ENCODE peak calls at places on chromosomes 16 and 17, in nine cellular contexts. V is breast epithelium; L is caudate nucleus; Y is neuronal stem cell; D is CD4-positive, alpha-beta T cell; E is thoracic aorta; T is mammary epithelial cell; P is transverse colon; W is cardiac muscle cell. H is an unnamed sample.

GRCh38 chr17:80996422-80997305 is 5.0 kb downstream of the CHMP6 start:
- DNase-seq in V (no peak), L (no peak), Y (no peak), D (no peak), E (peak; percentile 1), T (no peak), P (no peak), W (no peak), H (peak; percentile 63)

GRCh38 chr17:80512233-80512632 is 32.4 kb upstream of the RPTOR start:
- DNase-seq in V (no peak), L (no peak), Y (no peak), D (no peak), E (no peak), T (no peak), P (no peak), W (no peak), H (no peak)

GRCh38 chr17:83058478-83059167 is 20.8 kb upstream of the METRNL start:
- DNase-seq in V (no peak), L (no peak), Y (no peak), D (no peak), E (peak; percentile 0), T (no peak), P (no peak), W (no peak), H (peak; percentile 73)

GRCh38 chr17:49565948-49566491 is 9.7 kb upstream of the NXPH3 start:
- DNase-seq in V (peak; percentile 92), L (peak; percentile 9), Y (no peak), D (no peak), E (peak; percentile 77), T (peak; percentile 38), P (peak; percentile 70), W (peak; percentile 74), H (peak; percentile 58)

GRCh38 chr16:35188288-35189155 is 1729.1 kb downstream of the TP53TG3F start:
- DNase-seq in V (no peak), L (no peak), Y (no peak), D (no peak), E (no peak), T (no peak), P (no peak), W (no peak), H (no peak)

GRCh38 chr16:11597737-11598136 is 11.0 kb upstream of the LITAF start:
- DNase-seq in V (no peak), L (no peak), Y (no peak), D (no peak), E (no peak), T (no peak), P (no peak), W (peak; percentile 37), H (peak; percentile 62)

GRCh38 chr17:44557653-44558285 is 485 bp downstream of the FZD2 start:
- DNase-seq in V (no peak), L (no peak), Y (no peak), D (peak; percentile 11), E (no peak), T (peak; percentile 39), P (peak; percentile 33), W (peak; percentile 67), H (peak; percentile 79)

GRCh38 chr17:77481476-77482374 is 341.0 kb downstream of the SEC14L1 start:
- DNase-seq in V (no peak), L (no peak), Y (no peak), D (no peak), E (no peak), T (no peak), P (no peak), W (no peak), H (no peak)

GRCh38 chr17:40366861-40367518 is 2.5 kb upstream of the GJD3 start:
- DNase-seq in V (no peak), L (no peak), Y (no peak), D (no peak), E (no peak), T (no peak), P (no peak), W (no peak), H (peak; percentile 58)

GRCh38 chr16:31513884-31514283 is 5.7 kb upstream of the RUSF1 start:
- DNase-seq in V (no peak), L (no peak), Y (no peak), D (no peak), E (no peak), T (no peak), P (no peak), W (no peak), H (no peak)

GRCh38 chr17:69722518-69722917 is 308.0 kb downstream of the MAP2K6 start:
- DNase-seq in V (no peak), L (no peak), Y (no peak), D (no peak), E (no peak), T (no peak), P (no peak), W (no peak), H (no peak)

GRCh38 chr16:57873218-57873617 is 70.9 kb upstream of the KIFC3 start:
- DNase-seq in V (no peak), L (no peak), Y (no peak), D (no peak), E (no peak), T (no peak), P (no peak), W (no peak), H (peak; percentile 16)

GRCh38 chr17:57210224-57210553 is 46.1 kb upstream of the MSI2 start:
- DNase-seq in V (no peak), L (no peak), Y (no peak), D (no peak), E (no peak), T (peak; percentile 89), P (no peak), W (no peak), H (no peak)

GRCh38 chr16:67431077-67431804 is at the start of gene HSD11B2:
- DNase-seq in V (peak; percentile 41), L (peak; percentile 49), Y (peak; percentile 48), D (peak; percentile 10), E (no peak), T (peak; percentile 59), P (no peak), W (peak; percentile 52), H (peak; percentile 85)

GRCh38 chr17:15406081-15406480 is 61.3 kb downstream of the CDRT4 start:
- DNase-seq in V (no peak), L (no peak), Y (no peak), D (no peak), E (no peak), T (no peak), P (no peak), W (peak; percentile 40), H (no peak)

GRCh38 chr16:18932243-18932997 is 6.2 kb upstream of the SMG1 start:
- DNase-seq in V (no peak), L (no peak), Y (peak; percentile 21), D (no peak), E (peak; percentile 9), T (peak; percentile 35), P (no peak), W (peak; percentile 30), H (no peak)

GRCh38 chr16:67652578-67653130 is 7.4 kb downstream of the ACD start:
- DNase-seq in V (no peak), L (no peak), Y (peak; percentile 63), D (no peak), E (no peak), T (peak; percentile 39), P (no peak), W (peak; percentile 8), H (no peak)

GRCh38 chr17:31787857-31788570 is 71.0 kb downstream of the COPRS start:
- DNase-seq in V (peak; percentile 54), L (no peak), Y (no peak), D (no peak), E (peak; percentile 57), T (peak; percentile 98), P (peak; percentile 39), W (peak; percentile 90), H (no peak)

GRCh38 chr17:63434951-63435571 is 11.0 kb downstream of the CYB561 start:
- DNase-seq in V (peak; percentile 77), L (peak; percentile 40), Y (no peak), D (peak; percentile 51), E (peak; percentile 45), T (peak; percentile 76), P (peak; percentile 83), W (peak; percentile 47), H (no peak)
- H3K27ac ChIP-seq in V (peak overlapping the region; percentile 82), L (peak overlapping the region; percentile 26), Y (no peak overlapping the region), D (no peak overlapping the region), E (no peak overlapping the region), T (no peak overlapping the region), P (peak overlapping the region; percentile 77), W (no peak overlapping the region), H (no peak overlapping the region)

DNA sequence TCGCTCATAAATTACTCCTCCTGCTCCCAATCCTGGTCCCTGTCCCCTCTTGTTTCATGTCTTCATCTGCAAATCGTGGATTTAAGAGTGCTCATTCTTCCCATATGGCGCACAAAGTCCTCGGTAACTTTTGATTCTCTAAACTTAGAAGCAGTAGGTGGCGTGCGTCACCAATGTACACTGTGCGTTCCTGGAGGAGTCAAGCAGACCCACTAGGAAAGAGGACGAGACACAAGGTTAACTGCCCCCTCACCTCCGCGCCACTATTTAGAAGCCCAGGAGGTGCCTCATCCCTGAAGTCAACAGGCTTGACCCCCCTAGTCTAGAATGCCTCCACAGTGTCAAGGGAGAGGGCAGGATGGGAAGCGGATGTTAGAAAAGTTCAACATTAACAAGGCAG is 2.9 kb downstream of the SLC13A5 start:
- DNase-seq in V (no peak), L (no peak), Y (no peak), D (no peak), E (no peak), T (no peak), P (no peak), W (no peak), H (no peak)
- H3K27ac ChIP-seq in V (no peak overlapping the region), L (no peak overlapping the region), Y (no peak overlapping the region), D (no peak overlapping the region), E (no peak overlapping the region), T (no peak overlapping the region), P (no peak overlapping the region), W (no peak overlapping the region), H (no peak overlapping the region)

DNA sequence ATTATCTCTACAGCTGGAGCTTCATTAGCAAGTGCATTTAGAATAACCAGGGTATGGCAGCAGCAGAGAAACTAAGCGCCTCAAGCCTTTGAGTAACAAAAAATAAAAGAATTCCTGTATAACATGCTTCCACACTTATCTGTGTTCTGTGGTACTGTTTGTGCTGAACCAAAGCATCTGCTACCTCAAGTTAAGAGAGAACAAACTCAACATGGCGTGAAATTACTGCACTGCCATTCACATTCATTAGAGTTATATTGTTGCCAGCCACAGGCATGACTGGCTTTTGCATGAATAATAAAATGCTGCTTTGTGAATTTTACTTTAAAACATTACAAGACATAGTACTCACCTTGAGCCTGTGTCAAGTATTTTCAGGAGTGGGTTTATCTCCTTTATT is 76.6 kb downstream of the NLK start:
- DNase-seq in V (no peak), L (no peak), Y (no peak), D (no peak), E (no peak), T (no peak), P (no peak), W (no peak), H (no peak)
- H3K27ac ChIP-seq in V (no peak overlapping the region), L (no peak overlapping the region), Y (no peak overlapping the region), D (no peak overlapping the region), E (no peak overlapping the region), T (no peak overlapping the region), P (no peak overlapping the region), W (no peak overlapping the region), H (no peak overlapping the region)

DNA sequence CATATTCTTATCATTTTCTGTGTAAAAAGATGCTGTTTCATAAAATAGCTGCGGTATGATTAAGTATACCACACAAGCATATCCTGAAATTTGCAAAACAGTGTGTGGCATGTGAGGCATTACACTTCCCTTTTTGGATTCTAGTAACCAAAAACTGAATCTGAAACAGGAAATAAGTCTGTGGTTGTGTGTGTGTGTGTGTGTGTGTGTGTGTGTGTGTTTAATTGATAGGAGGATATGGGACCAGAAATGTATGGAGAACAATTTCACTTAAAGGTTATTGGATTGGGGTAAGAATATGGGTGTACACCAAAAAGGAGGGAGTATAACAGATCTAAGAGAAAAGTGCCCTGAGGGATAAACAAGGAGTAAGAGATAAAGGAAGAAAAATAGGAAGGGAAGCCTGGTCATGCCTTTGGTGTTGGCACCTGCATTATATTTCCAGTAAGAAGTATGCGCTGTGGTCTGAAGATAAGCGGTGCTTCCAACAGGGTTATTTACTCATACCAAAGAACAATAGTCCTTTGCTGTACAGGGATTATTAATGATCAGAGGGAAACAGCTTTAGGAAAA is 4.0 kb downstream of the LYRM1 start:
- DNase-seq in V (no peak), L (no peak), Y (no peak), D (no peak), E (no peak), T (peak; percentile 83), P (no peak), W (peak; percentile 88), H (no peak)
- H3K27ac ChIP-seq in V (peak overlapping the region; percentile 84), L (peak overlapping the region; percentile 28), Y (no peak overlapping the region), D (peak overlapping the region; percentile 16), E (peak overlapping the region; percentile 95), T (peak overlapping the region; percentile 70), P (peak overlapping the region; percentile 94), W (peak overlapping the region; percentile 17), H (peak overlapping the region; percentile 72)

H was measured in spleen.